ENCODE peak calls at places on chromosomes 13 and 19, in five cellular contexts. S is AG04450, R is Caco-2, I is breast epithelium, B is BE2C. U is an unnamed sample.

GRCh38 chr19:518292-519231 is 11.3 kb downstream of the TPGS1 start:
- DNase-seq in S (no peak), R (peak; percentile 61), I (no peak), B (no peak), U (no peak)

GRCh38 chr19:1266818-1267440 is 2.2 kb upstream of the CIRBP start:
- DNase-seq in S (no peak), R (peak; percentile 88), I (peak; percentile 82), B (peak; percentile 74), U (no peak)

GRCh38 chr13:44191504-44192171 is 182.0 kb upstream of the SERP2 start:
- DNase-seq in S (no peak), R (peak; percentile 63), I (no peak), B (peak; percentile 71), U (peak; percentile 59)

GRCh38 chr19:18845961-18846360 is 14.2 kb downstream of the UPF1 start:
- DNase-seq in S (no peak), R (no peak), I (no peak), B (no peak), U (no peak)

GRCh38 chr13:114258589-114258988 is 22.8 kb upstream of the UPF3A start:
- DNase-seq in S (no peak), R (no peak), I (no peak), B (no peak), U (no peak)

GRCh38 chr19:1449467-1450442 is at the start of gene APC2:
- DNase-seq in S (no peak), R (no peak), I (no peak), B (peak; percentile 95), U (no peak)

GRCh38 chr13:102346769-102347168 is 55.1 kb downstream of the FGF14 start:
- DNase-seq in S (no peak), R (no peak), I (no peak), B (no peak), U (no peak)

GRCh38 chr13:113819731-113820715 is 43.9 kb downstream of the GAS6 start:
- DNase-seq in S (no peak), R (no peak), I (no peak), B (no peak), U (no peak)

GRCh38 chr13:66995366-66995663 is 234.8 kb downstream of the PCDH9 start:
- DNase-seq in S (no peak), R (no peak), I (no peak), B (no peak), U (no peak)

GRCh38 chr13:80924596-80924995 is 583.7 kb upstream of the SPRY2 start:
- DNase-seq in S (no peak), R (no peak), I (no peak), B (peak; percentile 34), U (no peak)

GRCh38 chr13:51064753-51065152 is 46.3 kb downstream of the C13orf42 start:
- DNase-seq in S (no peak), R (no peak), I (no peak), B (no peak), U (no peak)

GRCh38 chr19:4415352-4415751 is 12.9 kb downstream of the CHAF1A start:
- DNase-seq in S (no peak), R (no peak), I (no peak), B (no peak), U (no peak)

GRCh38 chr13:93227280-93227905 is 786 bp downstream of the GPC6 start:
- DNase-seq in S (no peak), R (no peak), I (no peak), B (peak; percentile 68), U (no peak)

GRCh38 chr19:57867868-57868492 is 18.3 kb downstream of the ZNF587 start:
- DNase-seq in S (no peak), R (no peak), I (no peak), B (no peak), U (no peak)

GRCh38 chr13:48562296-48563066 is 29.6 kb upstream of the RCBTB2 start:
- DNase-seq in S (no peak), R (no peak), I (no peak), B (no peak), U (no peak)

GRCh38 chr19:19568802-19569756 is 31.0 kb downstream of the CILP2 start:
- DNase-seq in S (no peak), R (no peak), I (no peak), B (no peak), U (no peak)

DNA sequence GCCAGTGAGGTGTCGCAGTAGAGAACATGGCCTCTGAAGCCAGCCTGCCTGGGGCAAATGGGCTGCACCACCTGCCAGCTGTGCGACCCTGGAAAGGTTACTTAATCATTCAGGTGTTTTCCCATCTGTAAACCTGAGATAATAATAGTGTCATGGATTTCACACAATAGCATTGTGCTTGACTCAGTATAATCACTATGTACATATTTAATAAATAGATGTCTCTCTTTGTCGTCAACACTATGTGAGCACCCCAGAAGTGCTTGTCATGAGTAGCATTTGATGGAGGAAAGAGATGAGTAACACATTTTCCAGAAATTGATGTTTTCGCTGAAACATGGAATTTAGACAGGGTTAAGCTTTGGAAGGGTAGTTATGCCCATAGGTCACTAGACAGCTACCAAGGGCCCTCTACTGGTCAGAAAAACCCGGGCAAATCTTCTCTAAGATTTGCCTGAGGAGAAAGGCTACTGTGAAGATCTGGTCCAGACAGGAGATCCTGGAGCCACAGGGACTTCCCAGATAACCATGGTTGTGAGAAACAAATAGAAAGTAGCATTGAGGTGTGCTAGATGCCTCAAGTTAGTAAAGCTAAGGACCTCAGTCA is 9.5 kb upstream of the MBNL2 start:
- DNase-seq in S (no peak), R (peak; percentile 65), I (no peak), B (peak; percentile 34), U (no peak)
- TF ChIP-seq CTCF in S (peak; percentile 77), R (peak; percentile 59), I (no peak), B (peak; percentile 81), U (peak; percentile 82)

GRCh38 chr13:26476111-26476743 is 81.3 kb upstream of the WASF3 start:
- DNase-seq in S (no peak), R (no peak), I (no peak), B (no peak), U (no peak)
- H3K4me3 ChIP-seq in S (peak overlapping the region; percentile 43), R (no peak overlapping the region), I (no peak overlapping the region), B (no peak overlapping the region), U (peak overlapping the region; percentile 24)

DNA sequence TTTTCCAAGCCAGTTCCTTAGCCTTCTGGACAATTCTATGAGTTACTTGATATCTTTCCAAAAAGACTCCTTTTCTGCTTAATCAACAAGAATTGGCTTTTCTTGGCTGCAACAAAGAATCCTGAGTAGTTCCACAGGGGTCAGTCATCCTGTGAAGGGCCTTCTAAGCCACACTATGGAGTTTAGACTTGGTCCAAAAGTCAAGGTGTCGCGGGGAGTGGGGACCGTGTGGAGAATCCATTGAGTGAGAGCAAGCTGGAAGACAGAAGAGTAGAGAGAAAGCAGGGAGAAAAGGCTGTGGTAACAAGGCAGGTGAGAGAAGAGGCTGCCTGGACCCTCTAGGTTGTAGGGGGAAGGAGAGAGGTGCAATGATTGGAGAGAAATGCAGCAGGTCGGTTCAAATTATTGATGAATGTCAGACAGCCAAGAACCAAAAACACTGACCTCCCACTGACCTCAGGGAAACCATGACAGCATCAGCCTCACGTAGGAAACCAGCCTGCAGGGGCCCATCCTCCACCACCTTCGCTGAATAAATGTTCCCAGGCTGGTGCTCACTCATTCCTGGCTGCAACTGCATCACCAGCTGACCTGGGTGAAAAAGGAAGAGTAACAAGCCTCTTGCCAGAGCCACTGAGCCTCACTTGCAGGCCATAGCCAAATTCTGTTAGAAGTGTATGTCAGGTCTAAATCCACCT is 7.1 kb upstream of the IFT88 start:
- DNase-seq in S (no peak), R (no peak), I (no peak), B (no peak), U (no peak)
- TF ChIP-seq CTCF in S (no peak), R (no peak), I (no peak), B (no peak), U (no peak)

DNA sequence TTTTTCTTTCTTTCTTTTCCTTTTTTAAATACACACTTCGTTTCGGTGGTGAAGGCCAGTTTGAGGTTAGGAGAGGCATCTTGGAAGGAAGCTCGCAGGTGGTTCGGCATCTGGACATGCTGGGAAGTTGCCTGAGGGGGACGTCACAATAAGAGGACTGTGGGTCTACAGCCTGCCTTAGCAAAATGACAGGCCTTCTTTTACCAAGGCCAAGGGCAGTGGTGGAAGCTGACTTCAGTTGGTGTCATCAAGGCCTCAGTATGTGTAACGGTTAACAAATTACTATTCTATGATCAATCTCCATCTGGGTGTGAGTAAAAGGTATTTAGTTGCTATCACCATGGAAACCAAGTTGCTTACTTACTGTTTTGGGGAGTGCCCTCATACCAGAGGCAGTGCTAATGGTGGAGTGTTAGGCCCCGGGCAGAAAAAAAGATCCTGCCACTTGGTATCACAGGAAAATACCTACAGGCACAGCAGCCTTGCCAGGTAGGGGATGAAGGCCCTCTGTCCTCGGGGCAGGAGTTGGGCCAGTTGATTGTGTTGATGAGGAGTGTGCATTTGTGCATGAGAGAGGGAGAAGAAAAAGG is 10.3 kb downstream of the ACTN4 start:
- DNase-seq in S (no peak), R (no peak), I (no peak), B (no peak), U (no peak)
- H3K4me3 ChIP-seq in S (peak overlapping the region; percentile 27), R (no peak overlapping the region), I (no peak overlapping the region), B (no peak overlapping the region), U (no peak overlapping the region)

DNA sequence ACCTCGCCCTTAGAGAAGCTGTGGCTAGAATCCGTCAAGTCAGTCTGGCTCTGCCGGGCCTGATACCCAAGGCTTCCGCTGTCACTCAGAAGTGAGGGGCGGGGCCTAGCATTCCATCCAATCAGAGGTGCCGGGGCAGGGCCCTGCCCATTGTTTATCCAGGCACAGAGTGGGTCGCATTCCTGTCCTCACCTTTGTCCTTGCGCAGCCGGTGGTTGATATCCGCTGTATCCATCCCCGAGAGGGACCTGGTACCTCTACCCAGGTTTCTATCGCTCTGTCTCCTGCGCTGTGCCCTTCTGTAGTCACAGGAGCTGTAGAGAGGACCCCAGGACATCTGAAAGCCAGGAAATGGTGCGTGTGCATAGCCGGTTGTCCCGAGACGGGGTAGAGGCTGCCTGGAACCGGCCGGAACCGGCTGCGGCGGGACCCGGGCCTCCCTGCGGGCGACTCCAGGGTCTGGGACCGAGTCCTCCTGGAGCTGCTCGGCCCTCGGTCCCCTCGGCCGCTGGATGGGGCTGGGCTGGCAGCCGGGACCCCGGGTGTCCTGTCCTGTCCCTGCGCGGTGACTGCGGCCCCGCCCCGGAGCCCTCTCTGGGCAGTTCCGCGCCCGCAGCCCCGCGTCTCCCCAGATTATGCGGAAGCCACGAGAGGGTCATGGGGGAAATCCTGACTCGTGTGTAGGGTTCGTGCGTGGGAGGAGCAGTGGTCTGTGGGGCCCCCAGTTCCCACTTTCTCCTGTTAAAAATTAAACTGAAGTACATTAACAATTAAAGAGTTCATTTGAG is at the start of gene ZNF763:
- DNase-seq in S (no peak), R (peak; percentile 81), I (peak; percentile 93), B (peak; percentile 90), U (no peak)
- TF ChIP-seq CTCF in S (no peak), R (no peak), I (no peak), B (no peak), U (no peak)

U was measured in astrocyte of the cerebellum.